ENCODE peak calls at places on chromosomes 3 and 15, in five cellular contexts. F, G, X, E and D are unnamed samples.

GRCh38 chr15:70109982-70110381 is 12.3 kb upstream of the TLE3 start:
- DNase-seq in F (no peak), G (no peak), X (no peak), E (no peak), D (no peak)

GRCh38 chr3:186024210-186024609 is 84.7 kb downstream of the ETV5 start:
- DNase-seq in X (no peak), E (no peak), F (no peak), G (peak), D (no peak)

GRCh38 chr3:149806171-149806778 is 6.7 kb upstream of the RNF13 start:
- DNase-seq in F (no peak), G (no peak), X (no peak), E (no peak), D (no peak)

GRCh38 chr15:67082007-67082536 is 16.7 kb downstream of the SMAD3 start:
- DNase-seq in G (no peak), E (peak), F (no peak), X (no peak), D (no peak)

GRCh38 chr15:35118987-35119386 is 33.9 kb upstream of the NANOGP8 start:
- DNase-seq in E (no peak), G (no peak), F (no peak), X (no peak), D (no peak)

GRCh38 chr15:52783929-52784798 is 6.0 kb downstream of the ONECUT1 start:
- DNase-seq in F (no peak), X (no peak), E (no peak), G (no peak), D (no peak)

GRCh38 chr3:177190701-177191100 is 6.6 kb downstream of the TBL1XR1 start:
- DNase-seq in E (no peak), X (no peak), G (no peak), F (no peak), D (no peak)

GRCh38 chr3:142022381-142022780 is 127.0 kb downstream of the TFDP2 start:
- DNase-seq in X (no peak), F (no peak), E (no peak), G (peak), D (no peak)

GRCh38 chr3:134543113-134543512 is 57.3 kb downstream of the CEP63 start:
- DNase-seq in E (no peak), X (no peak), G (no peak), F (no peak), D (no peak)

GRCh38 chr15:50202003-50202402 is 20.0 kb downstream of the SLC27A2 start:
- DNase-seq in X (no peak), E (no peak), F (no peak), G (no peak), D (no peak)

GRCh38 chr3:155870133-155870944 is at the start of gene GMPS:
- DNase-seq in F (peak), X (peak), G (peak), E (peak), D (peak)

GRCh38 chr3:134145183-134145582 is 105.5 kb downstream of the RYK start:
- DNase-seq in G (no peak), F (no peak), E (no peak), X (no peak), D (no peak)

GRCh38 chr3:165643433-165643824 is 193.8 kb downstream of the BCHE start:
- DNase-seq in F (no peak), E (no peak), G (no peak), X (no peak), D (no peak)

GRCh38 chr15:89673162-89673506 is 6.0 kb downstream of the PLIN1 start:
- DNase-seq in G (no peak), X (no peak), F (peak), E (no peak), D (no peak)

GRCh38 chr3:97074546-97074945 is 260.2 kb downstream of the EPHA6 start:
- DNase-seq in F (no peak), G (no peak), E (no peak), X (no peak), D (no peak)

GRCh38 chr3:25084016-25084415 is 344.0 kb upstream of the RARB start:
- DNase-seq in E (no peak), X (no peak), G (no peak), F (no peak), D (no peak)

GRCh38 chr3:13012228-13012691 is 61.0 kb downstream of the IQSEC1 start:
- DNase-seq in G (peak), F (no peak), E (peak), X (no peak), D (no peak)

GRCh38 chr15:90421527-90421926 is 33.5 kb downstream of the IQGAP1 start:
- DNase-seq in X (no peak), F (no peak), E (no peak), G (no peak), D (no peak)

GRCh38 chr3:134253475-134254231 is 3.0 kb upstream of the RYK start:
- DNase-seq in F (no peak), E (no peak), X (no peak), G (no peak), D (no peak)

GRCh38 chr3:176554264-176554663 is 643.0 kb downstream of the TBL1XR1 start:
- DNase-seq in X (no peak), G (no peak), F (no peak), E (no peak), D (no peak)

GRCh38 chr15:87144775-87145174 is 1065.1 kb downstream of the AGBL1 start:
- DNase-seq in F (peak), X (no peak), E (no peak), G (no peak), D (no peak)

GRCh38 chr3:71859128-71859519 is 74.2 kb upstream of the PROK2 start:
- DNase-seq in E (no peak), F (peak), X (no peak), G (peak), D (no peak)

GRCh38 chr3:135106445-135106844 is 311.4 kb downstream of the EPHB1 start:
- DNase-seq in F (no peak), X (no peak), G (peak), E (peak), D (no peak)

GRCh38 chr3:124497487-124497886 is 232.8 kb upstream of the UMPS start:
- DNase-seq in X (no peak), F (no peak), E (no peak), G (no peak), D (no peak)

GRCh38 chr3:124439586-124439985 is 290.7 kb upstream of the UMPS start:
- DNase-seq in G (no peak), F (no peak), X (no peak), E (no peak), D (no peak)

GRCh38 chr15:78065284-78065872 is 12.1 kb downstream of the TBC1D2B start:
- DNase-seq in G (peak), E (peak), F (no peak), X (no peak), D (no peak)

GRCh38 chr3:103052236-103052830 is 617.5 kb downstream of the ZPLD1 start:
- DNase-seq in E (no peak), G (no peak), X (no peak), F (no peak), D (no peak)

GRCh38 chr3:31919528-31919927 is 61.5 kb downstream of the OSBPL10 start:
- DNase-seq in G (no peak), X (no peak), F (no peak), E (no peak), D (no peak)

GRCh38 chr15:68333775-68334470 is 56.4 kb downstream of the FEM1B start:
- DNase-seq in X (no peak), F (peak), G (no peak), E (no peak), D (no peak)

GRCh38 chr3:11568503-11569155 is 75.1 kb downstream of the VGLL4 start:
- DNase-seq in F (no peak), X (no peak), E (no peak), G (peak), D (peak)

GRCh38 chr3:187989458-187990153 is 164.4 kb upstream of the LPP start:
- DNase-seq in F (peak), X (no peak), G (peak), E (no peak), D (no peak)

GRCh38 chr3:124565551-124565950 is 164.7 kb upstream of the UMPS start:
- DNase-seq in F (no peak), E (no peak), X (no peak), G (no peak), D (no peak)

GRCh38 chr3:185402561-185402960 is 39.6 kb downstream of the MAP3K13 start:
- DNase-seq in F (no peak), G (no peak), X (no peak), E (no peak), D (no peak)

GRCh38 chr3:57164606-57165573 is at the start of gene IL17RD:
- DNase-seq in X (no peak), G (peak), E (peak), F (peak), D (peak)

GRCh38 chr3:124584552-124585391 is 145.5 kb upstream of the UMPS start:
- DNase-seq in G (peak), F (no peak), E (peak), X (no peak), D (no peak)